ENCODE peak calls at places on chromosome 6, in eight cellular contexts. G is WERI-Rb-1; T is naive thymus-derived CD4-positive, alpha-beta T cell; K is psoas muscle; Z is ovary; L is stomach; J is SK-N-MC; C is pancreas. B is an unnamed sample.

GRCh38 chr6:81901589-81901988 is 149.1 kb upstream of the TENT5A start:
- DNase-seq in G (no peak), T (no peak), K (no peak), Z (peak; percentile 36), L (no peak), J (no peak), C (no peak), B (no peak)

GRCh38 chr6:75377386-75377785 is 92.8 kb upstream of the TMEM30A start:
- DNase-seq in G (no peak), T (no peak), K (no peak), Z (no peak), L (no peak), J (no peak), C (no peak), B (no peak)

GRCh38 chr6:20564269-20564668 is 30.0 kb downstream of the CDKAL1 start:
- DNase-seq in G (no peak), T (peak; percentile 36), K (no peak), Z (no peak), L (no peak), J (peak; percentile 57), C (no peak), B (no peak)

GRCh38 chr6:36128073-36128472 is 2.2 kb upstream of the MAPK13 start:
- DNase-seq in G (no peak), T (no peak), K (no peak), Z (no peak), L (no peak), J (no peak), C (no peak), B (no peak)

GRCh38 chr6:35273822-35274559 is 14.5 kb downstream of the ZNF76 start:
- DNase-seq in G (no peak), T (no peak), K (no peak), Z (no peak), L (no peak), J (no peak), C (no peak), B (no peak)

GRCh38 chr6:29762781-29763214 is 39.6 kb downstream of the HLA-F start:
- DNase-seq in G (peak; percentile 36), T (no peak), K (no peak), Z (no peak), L (no peak), J (no peak), C (no peak), B (no peak)

GRCh38 chr6:106870069-106870468 is 104.5 kb downstream of the CD24 start:
- DNase-seq in G (no peak), T (no peak), K (no peak), Z (no peak), L (no peak), J (no peak), C (no peak), B (no peak)

GRCh38 chr6:137866200-137866913 is 702 bp upstream of the TNFAIP3 start:
- DNase-seq in G (no peak), T (no peak), K (no peak), Z (peak; percentile 53), L (no peak), J (no peak), C (peak; percentile 69), B (peak; percentile 62)

GRCh38 chr6:41601248-41601549 is 37.1 kb upstream of the MDFI start:
- DNase-seq in G (no peak), T (no peak), K (no peak), Z (no peak), L (no peak), J (no peak), C (peak; percentile 37), B (no peak)

GRCh38 chr6:113920663-113921267 is 50.2 kb downstream of the HDAC2 start:
- DNase-seq in G (no peak), T (no peak), K (no peak), Z (no peak), L (no peak), J (no peak), C (no peak), B (no peak)

GRCh38 chr6:139378882-139379341 is 4.5 kb upstream of the CITED2 start:
- DNase-seq in G (no peak), T (no peak), K (no peak), Z (no peak), L (no peak), J (no peak), C (no peak), B (no peak)

GRCh38 chr6:78308025-78308424 is 559.3 kb upstream of the IRAK1BP1 start:
- DNase-seq in G (peak; percentile 16), T (no peak), K (no peak), Z (no peak), L (no peak), J (no peak), C (no peak), B (no peak)

GRCh38 chr6:72621243-72622093 is at the start of gene KCNQ5:
- DNase-seq in G (peak; percentile 48), T (peak; percentile 23), K (peak; percentile 70), Z (no peak), L (no peak), J (no peak), C (peak; percentile 66), B (no peak)

GRCh38 chr6:134373282-134373922 is 55.5 kb upstream of the SGK1 start:
- DNase-seq in G (no peak), T (no peak), K (no peak), Z (no peak), L (no peak), J (no peak), C (no peak), B (no peak)

GRCh38 chr6:14917101-14917500 is 328.8 kb upstream of the JARID2 start:
- DNase-seq in G (no peak), T (no peak), K (no peak), Z (no peak), L (no peak), J (no peak), C (no peak), B (no peak)

GRCh38 chr6:67558985-67559384 is 1076.1 kb upstream of the ADGRB3 start:
- DNase-seq in G (no peak), T (no peak), K (no peak), Z (no peak), L (no peak), J (no peak), C (no peak), B (no peak)

GRCh38 chr6:141123084-141123483 is 1009.6 kb upstream of the GJE1 start:
- DNase-seq in G (no peak), T (no peak), K (no peak), Z (no peak), L (no peak), J (no peak), C (no peak), B (no peak)

GRCh38 chr6:108732101-108732870 is 115.9 kb upstream of the ARMC2 start:
- DNase-seq in G (peak; percentile 19), T (no peak), K (no peak), Z (no peak), L (peak; percentile 63), J (no peak), C (no peak), B (no peak)

GRCh38 chr6:144581807-144582537 is 296.8 kb downstream of the UTRN start:
- DNase-seq in G (peak; percentile 34), T (peak; percentile 26), K (no peak), Z (no peak), L (no peak), J (no peak), C (no peak), B (peak; percentile 5)

GRCh38 chr6:8588176-8588575 is 152.8 kb upstream of the SLC35B3 start:
- DNase-seq in G (no peak), T (no peak), K (no peak), Z (no peak), L (no peak), J (no peak), C (no peak), B (peak; percentile 62)

GRCh38 chr6:109869398-109870165 is 108.5 kb upstream of the GPR6 start:
- DNase-seq in G (no peak), T (no peak), K (no peak), Z (peak; percentile 73), L (no peak), J (no peak), C (no peak), B (no peak)

GRCh38 chr6:130385059-130385695 is 19.4 kb downstream of the TMEM200A start:
- DNase-seq in G (no peak), T (no peak), K (no peak), Z (no peak), L (no peak), J (no peak), C (no peak), B (no peak)

GRCh38 chr6:22455378-22455777 is 114.0 kb upstream of the HDGFL1 start:
- DNase-seq in G (no peak), T (no peak), K (no peak), Z (no peak), L (no peak), J (no peak), C (no peak), B (no peak)

DNA sequence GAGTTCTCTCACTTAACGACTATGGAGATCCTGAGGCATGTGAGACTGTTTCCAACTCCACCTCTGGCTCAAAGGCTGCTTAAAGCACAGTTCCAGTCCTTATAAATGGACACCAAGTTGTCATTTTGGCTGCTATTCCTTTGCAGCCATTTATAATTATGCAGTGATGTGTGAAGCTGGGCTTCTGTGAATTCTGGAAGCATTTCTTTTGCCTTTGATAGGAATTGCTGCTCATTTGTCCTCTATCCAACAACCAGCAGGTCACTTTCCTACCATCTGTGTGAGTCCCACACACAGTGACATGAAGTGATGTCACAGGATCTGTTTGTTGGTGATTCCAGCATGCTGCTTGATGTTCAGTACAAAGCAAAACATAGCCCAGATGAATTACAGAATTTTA is 28.5 kb upstream of the EFHC1 start:
- DNase-seq in G (no peak), T (no peak), K (no peak), Z (no peak), L (no peak), J (no peak), C (no peak), B (no peak)
- H3K27ac ChIP-seq in G (no peak overlapping the region), T (peak overlapping the region; percentile 89), K (no peak overlapping the region), Z (no peak overlapping the region), L (peak overlapping the region; percentile 34), J (no peak overlapping the region), C (no peak overlapping the region), B (no peak overlapping the region)

GRCh38 chr6:7166410-7167293 is 58.9 kb downstream of the RREB1 start:
- DNase-seq in G (no peak), T (no peak), K (no peak), Z (no peak), L (no peak), J (no peak), C (no peak), B (peak; percentile 79)
- H3K4me3 ChIP-seq in G (no peak overlapping the region), T (no peak overlapping the region), K (no peak overlapping the region), Z (no peak overlapping the region), L (no peak overlapping the region), J (no peak overlapping the region), C (no peak overlapping the region), B (peak overlapping the region; percentile 33)

DNA sequence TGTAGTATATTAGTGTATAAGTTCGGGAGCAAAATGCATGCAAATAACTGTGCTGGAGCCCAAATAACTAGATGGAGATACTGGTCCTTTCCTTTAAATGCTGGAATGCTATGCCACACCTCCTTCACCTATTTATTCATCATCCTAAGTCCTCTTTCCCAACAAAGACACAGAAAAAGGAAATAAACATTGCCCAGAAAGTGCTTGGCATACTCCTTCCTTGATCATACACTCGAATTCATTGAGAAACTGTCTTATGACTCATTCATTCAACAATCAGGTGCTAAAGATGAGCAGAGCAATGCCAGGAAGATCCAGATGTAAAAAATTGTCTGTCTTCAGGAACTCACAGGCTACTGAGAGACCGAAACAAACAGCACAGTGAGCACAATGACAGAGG is 162.9 kb upstream of the NRSN1 start:
- DNase-seq in G (no peak), T (no peak), K (no peak), Z (no peak), L (no peak), J (no peak), C (no peak), B (no peak)
- H3K27ac ChIP-seq in G (no peak overlapping the region), T (no peak overlapping the region), K (no peak overlapping the region), Z (no peak overlapping the region), L (no peak overlapping the region), J (no peak overlapping the region), C (no peak overlapping the region), B (no peak overlapping the region)

GRCh38 chr6:28353356-28353755 is 3.6 kb downstream of the ZKSCAN3 start:
- DNase-seq in G (no peak), T (no peak), K (no peak), Z (no peak), L (no peak), J (no peak), C (no peak), B (no peak)
- H3K4me3 ChIP-seq in G (no peak overlapping the region), T (no peak overlapping the region), K (peak overlapping the region; percentile 81), Z (peak overlapping the region; percentile 35), L (peak overlapping the region; percentile 9), J (no peak overlapping the region), C (peak overlapping the region; percentile 36), B (no peak overlapping the region)